ENCODE peak calls at places on chromosomes 4 and X, in four cellular contexts. G is IMR-90, B is H9, J is neuronal stem cell. A is an unnamed sample.

GRCh38 chr4:47110670-47111069 is 79.3 kb downstream of the GABRB1 start:
- DNase-seq in G (no peak), B (no peak), J (no peak), A (no peak)

GRCh38 chr4:38106301-38106700 is 146.1 kb downstream of the PTTG2 start:
- DNase-seq in G (peak), B (no peak), J (no peak), A (peak)

GRCh38 chrX:146887020-146887419 is 72.5 kb upstream of the CXorf51A start:
- DNase-seq in G (no peak), B (no peak), J (no peak), A (no peak)

GRCh38 chr4:184259081-184259480 is 41.4 kb upstream of the ENPP6 start:
- DNase-seq in G (no peak), B (no peak), J (no peak), A (no peak)

GRCh38 chr4:76867880-76868655 is 29.9 kb downstream of the SOWAHB start:
- DNase-seq in G (no peak), B (peak), J (no peak), A (peak)

GRCh38 chr4:78569291-78569821 is 17.8 kb downstream of the ANXA3 start:
- DNase-seq in G (peak), B (no peak), J (no peak), A (peak)

GRCh38 chr4:14943749-14944148 is 58.5 kb upstream of the CPEB2 start:
- DNase-seq in G (no peak), B (no peak), J (no peak), A (no peak)

GRCh38 chrX:18574591-18574990 is 97.3 kb downstream of the RS1 start:
- DNase-seq in G (peak), B (no peak), J (no peak), A (no peak)

GRCh38 chr4:180057198-180057821 is 2185.9 kb upstream of the TENM3 start:
- DNase-seq in G (no peak), B (no peak), J (peak), A (peak)

GRCh38 chrX:149522914-149523313 is 17.8 kb upstream of the IDS start:
- DNase-seq in G (no peak), B (no peak), J (no peak), A (no peak)

GRCh38 chr4:182346675-182347375 is 103.6 kb downstream of the TENM3 start:
- DNase-seq in G (no peak), B (no peak), J (no peak), A (no peak)

GRCh38 chr4:117085185-117085701 is at the start of gene TRAM1L1:
- DNase-seq in G (peak), B (peak), J (peak), A (peak)

GRCh38 chr4:148007303-148007702 is 275.4 kb downstream of the ARHGAP10 start:
- DNase-seq in G (peak), B (no peak), J (no peak), A (peak)

GRCh38 chrX:103531002-103531401 is 11.7 kb upstream of the RAB40A start:
- DNase-seq in G (peak), B (no peak), J (no peak), A (no peak)

GRCh38 chr4:179110816-179111215 is 1668.6 kb upstream of the AGA start:
- DNase-seq in G (no peak), B (no peak), J (no peak), A (no peak)

GRCh38 chrX:68462653-68463052 is 29.4 kb upstream of the OPHN1 start:
- DNase-seq in G (peak), B (peak), J (no peak), A (peak)

GRCh38 chr4:16226816-16227461 is 668 bp upstream of the TAPT1 start:
- DNase-seq in G (no peak), B (peak), J (peak), A (peak)

GRCh38 chr4:13007802-13008201 is 476.3 kb downstream of the RAB28 start:
- DNase-seq in G (no peak), B (no peak), J (no peak), A (no peak)

GRCh38 chr4:184288451-184289178 is 70.9 kb upstream of the ENPP6 start:
- DNase-seq in G (no peak), B (no peak), J (no peak), A (no peak)

GRCh38 chr4:3290889-3291321 is 1.9 kb upstream of the RGS12 start:
- DNase-seq in G (no peak), B (no peak), J (no peak), A (no peak)

GRCh38 chrX:49956313-49956712 is 33.9 kb downstream of the CLCN5 start:
- DNase-seq in G (no peak), B (no peak), J (peak), A (peak)

GRCh38 chr4:99816611-99817309 is at the start of gene DAPP1:
- DNase-seq in G (no peak), B (no peak), J (no peak), A (peak)

GRCh38 chrX:151713859-151714258 is 2.0 kb upstream of the FATE1 start:
- DNase-seq in G (no peak), B (peak), J (no peak), A (peak)

GRCh38 chrX:19697416-19697815 is 182.1 kb upstream of the MAP3K15 start:
- DNase-seq in G (peak), B (no peak), J (no peak), A (no peak)

GRCh38 chr4:159926871-159927270 is 824.0 kb downstream of the RAPGEF2 start:
- DNase-seq in G (no peak), B (no peak), J (no peak), A (no peak)

GRCh38 chr4:38135201-38135600 is 175.0 kb downstream of the PTTG2 start:
- DNase-seq in G (no peak), B (no peak), J (no peak), A (no peak)

GRCh38 chrX:42920752-42921151 is 142.8 kb upstream of the PPP1R2C start:
- DNase-seq in G (no peak), B (no peak), J (no peak), A (no peak)

GRCh38 chr4:147732516-147733193 is 767 bp downstream of the ARHGAP10 start:
- DNase-seq in G (peak), B (peak), J (peak), A (peak)

GRCh38 chr4:1856071-1856919 is at the start of gene LETM1:
- DNase-seq in G (peak), B (peak), J (peak), A (peak)
- H3K23ac ChIP-seq in G (peak), B (no peak), J (peak), A (peak)

GRCh38 chr4:168725935-168726334 is 229.1 kb downstream of the PALLD start:
- DNase-seq in G (no peak), B (no peak), J (no peak), A (no peak)
- H3K9ac ChIP-seq in G (no peak), B (no peak), J (no peak), A (no peak)

GRCh38 chr4:7045553-7045952 is 2.4 kb downstream of the TADA2B start:
- DNase-seq in G (no peak), B (no peak), J (no peak), A (no peak)

GRCh38 chr4:7044415-7044930 is 1.3 kb downstream of the TADA2B start:
- DNase-seq in G (no peak), B (no peak), J (no peak), A (no peak)

GRCh38 chr4:7048642-7049041 is 5.5 kb downstream of the TADA2B start:
- DNase-seq in G (no peak), B (no peak), J (no peak), A (no peak)

GRCh38 chr4:7046971-7047370 is 3.8 kb downstream of the TADA2B start:
- DNase-seq in G (no peak), B (no peak), J (no peak), A (no peak)

DNA sequence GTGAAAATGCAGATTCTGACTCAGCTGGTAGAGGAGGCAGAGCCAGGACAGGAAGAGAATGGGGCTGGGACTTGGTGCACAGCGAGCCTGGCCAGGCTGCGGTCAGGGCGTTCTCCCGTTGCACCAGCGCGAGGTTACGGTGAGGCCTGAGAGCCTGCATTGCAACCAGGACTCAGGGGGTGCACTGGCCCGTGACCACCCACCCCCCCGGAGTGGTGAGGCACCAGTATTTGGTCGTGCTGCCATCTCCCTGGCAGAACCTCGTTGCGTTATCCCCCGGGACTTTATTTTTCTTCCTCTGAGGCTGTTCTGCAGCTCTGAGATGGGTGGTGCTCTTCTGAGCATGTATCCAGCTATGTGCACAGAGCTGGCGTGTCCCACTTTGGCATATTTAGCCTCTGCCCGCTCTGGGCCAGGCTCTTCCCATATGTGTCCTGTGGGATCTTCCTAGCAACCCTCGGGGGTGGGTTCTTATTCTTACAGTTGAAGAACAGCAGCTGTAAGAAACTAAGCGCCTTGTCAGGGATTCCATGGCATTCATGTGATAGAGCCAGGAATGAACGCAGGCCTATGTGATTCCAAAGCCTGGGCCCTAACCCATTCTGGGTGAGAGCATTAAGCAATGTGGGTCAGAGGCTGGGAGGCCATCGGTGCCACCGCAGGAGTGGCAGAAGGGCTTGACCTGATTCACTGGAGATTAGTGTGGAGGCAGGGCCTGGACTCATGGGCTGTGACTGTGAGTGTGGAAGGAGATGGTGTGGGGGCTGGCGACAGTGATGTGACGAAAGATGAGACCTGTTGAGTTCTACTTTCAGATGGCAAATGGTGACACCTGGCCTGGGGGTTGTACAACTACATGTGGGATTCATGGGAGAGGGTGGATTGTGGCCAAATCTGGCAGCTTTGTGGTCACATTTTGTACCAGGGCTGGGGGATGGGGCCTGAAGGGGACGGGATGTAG is 3.1 kb downstream of the TADA2B start:
- DNase-seq in G (no peak), B (no peak), J (no peak), A (no peak)
- H3K18ac ChIP-seq in G (no peak), B (no peak), J (no peak), A (no peak)

GRCh38 chrX:153669174-153669890 is 4.3 kb downstream of the PNCK start:
- DNase-seq in G (no peak), B (peak), J (no peak), A (peak)

GRCh38 chrX:153668423-153669173 is 5.0 kb downstream of the PNCK start:
- DNase-seq in G (no peak), B (no peak), J (no peak), A (no peak)

GRCh38 chrX:153667281-153667831 is 6.3 kb downstream of the PNCK start:
- DNase-seq in G (no peak), B (no peak), J (no peak), A (no peak)

GRCh38 chrX:153667931-153668396 is 5.6 kb downstream of the PNCK start:
- DNase-seq in G (peak), B (peak), J (no peak), A (peak)

DNA sequence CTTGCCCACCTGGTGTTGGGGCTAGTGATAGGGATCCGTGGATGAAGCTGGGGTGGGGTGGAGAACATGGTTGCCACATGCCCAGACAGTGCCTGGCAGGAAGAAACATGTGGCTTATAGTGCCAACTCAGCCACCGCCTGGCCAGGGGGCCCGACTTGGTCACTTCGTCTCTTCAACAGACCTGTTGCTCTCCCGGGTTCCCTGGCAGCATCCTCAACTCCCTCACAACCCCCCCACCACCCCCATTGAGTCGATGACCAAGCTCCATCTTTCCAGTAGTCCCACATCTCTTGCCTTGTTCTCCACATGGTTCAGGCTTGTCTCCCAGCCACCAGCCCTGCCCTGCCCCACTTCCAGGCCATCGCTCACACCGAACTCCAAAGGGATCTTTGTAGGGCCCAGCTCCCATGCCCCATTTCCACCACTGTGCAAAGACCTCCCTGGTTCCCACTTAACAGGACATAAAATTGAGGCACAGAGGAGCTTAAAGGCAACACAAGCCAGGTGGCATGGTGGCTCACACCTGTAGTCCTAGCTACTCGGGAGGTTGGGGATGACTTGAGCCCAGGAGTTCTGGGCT is 7.8 kb downstream of the PNCK start:
- DNase-seq in G (no peak), B (no peak), J (no peak), A (no peak)
- H3K23ac ChIP-seq in G (no peak), B (no peak), J (no peak), A (no peak)

GRCh38 chr4:175414602-175415001 is 397.5 kb downstream of the GPM6A start:
- DNase-seq in G (no peak), B (no peak), J (no peak), A (no peak)

GRCh38 chr4:175412161-175412560 is 399.9 kb downstream of the GPM6A start:
- DNase-seq in G (peak), B (no peak), J (no peak), A (no peak)

GRCh38 chr4:175411251-175411650 is 400.8 kb downstream of the GPM6A start:
- DNase-seq in G (no peak), B (no peak), J (no peak), A (no peak)

GRCh38 chr4:175412744-175413143 is 399.3 kb downstream of the GPM6A start:
- DNase-seq in G (peak), B (no peak), J (no peak), A (no peak)

DNA sequence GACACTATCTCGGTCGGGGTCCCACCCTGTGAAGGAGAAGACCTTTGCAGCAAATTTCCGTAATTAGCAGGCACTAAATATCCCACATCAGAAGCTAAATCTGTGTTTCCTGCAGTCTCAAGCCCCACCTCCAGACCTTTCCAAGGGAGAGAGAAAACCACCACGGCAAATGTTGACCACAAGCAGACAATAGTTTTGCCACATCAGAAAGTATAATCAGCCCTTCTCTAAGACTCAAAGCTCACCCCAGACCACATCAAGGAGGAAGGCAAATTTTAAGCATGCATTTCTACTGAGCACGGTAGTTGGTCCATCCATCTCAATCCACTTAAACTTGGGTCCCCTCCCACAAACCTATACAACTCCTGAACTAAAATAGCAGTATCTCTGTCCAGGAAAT is 398.5 kb downstream of the GPM6A start:
- DNase-seq in G (no peak), B (no peak), J (no peak), A (no peak)
- H3K9ac ChIP-seq in G (no peak), B (no peak), J (no peak), A (no peak)

GRCh38 chrX:154542723-154543424 is 3.8 kb downstream of the G6PD start:
- DNase-seq in G (no peak), B (no peak), J (no peak), A (no peak)
- H3K18ac ChIP-seq in G (peak), B (no peak), J (no peak), A (no peak)

GRCh38 chr4:100870940-100871772 is 353.3 kb upstream of the EMCN start:
- DNase-seq in G (no peak), B (no peak), J (no peak), A (no peak)
- H3K23ac ChIP-seq in G (no peak), B (no peak), J (no peak), A (no peak)

DNA sequence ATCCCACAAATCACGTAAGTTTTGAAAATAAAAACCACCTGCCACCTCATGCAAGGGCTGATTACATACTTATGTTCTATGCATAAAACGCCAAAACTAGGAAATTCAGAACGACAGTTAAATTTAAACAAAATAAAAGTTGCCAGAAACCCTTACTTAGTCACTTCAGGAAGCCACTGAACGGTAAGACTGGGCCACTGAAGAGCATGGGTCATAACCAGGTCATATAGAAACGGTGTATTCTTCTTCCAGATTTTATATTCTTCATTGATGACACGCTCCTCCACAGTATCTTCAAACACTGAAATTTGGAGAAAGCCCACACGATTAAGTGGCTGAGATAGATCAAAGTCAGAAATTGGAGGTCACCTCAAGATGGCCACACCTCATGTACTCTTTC is 1.2 kb downstream of the RBBP7 start:
- DNase-seq in G (no peak), B (no peak), J (no peak), A (no peak)
- H3K9ac ChIP-seq in G (peak), B (peak), J (no peak), A (peak)

GRCh38 chr4:8268901-8269534 is 536 bp upstream of the HTRA3 start:
- DNase-seq in G (no peak), B (no peak), J (no peak), A (no peak)
- H3K18ac ChIP-seq in G (peak), B (no peak), J (peak), A (no peak)

GRCh38 chr4:90118547-90119211 is 8.5 kb upstream of the CCSER1 start:
- DNase-seq in G (no peak), B (no peak), J (no peak), A (no peak)
- H3K23ac ChIP-seq in G (no peak), B (no peak), J (no peak), A (no peak)

A was measured in mesendoderm.